ENCODE peak calls at places on chromosome 5, in four cellular contexts. G is HAP-1, K is Panc1, Z is PC-3. F is an unnamed sample.
A peak's percentile ranks its signal among the peaks of the same experiment; 100 is the strongest.

GRCh38 chr5:172920447-172920849 is 38.8 kb upstream of the RPL26L1 start:
- DNase-seq in G (no peak), K (no peak), Z (peak; percentile 80), F (no peak)

GRCh38 chr5:94691947-94692346 is 73.5 kb downstream of the SLF1 start:
- DNase-seq in G (no peak), K (no peak), Z (peak; percentile 32), F (no peak)

GRCh38 chr5:149944666-149945065 is at the start of gene PDE6A:
- DNase-seq in G (no peak), K (no peak), Z (no peak), F (no peak)

GRCh38 chr5:74767579-74767913 is 497 bp downstream of the NSA2 start:
- DNase-seq in G (peak; percentile 61), K (no peak), Z (peak; percentile 25), F (no peak)

GRCh38 chr5:40552981-40553380 is 126.7 kb upstream of the PTGER4 start:
- DNase-seq in G (no peak), K (no peak), Z (peak; percentile 15), F (no peak)

GRCh38 chr5:133992429-133993151 is 12.2 kb downstream of the VDAC1 start:
- DNase-seq in G (no peak), K (no peak), Z (no peak), F (no peak)

GRCh38 chr5:153636713-153637112 is 146.2 kb downstream of the GRIA1 start:
- DNase-seq in G (no peak), K (no peak), Z (no peak), F (no peak)

GRCh38 chr5:98096155-98096554 is 677.3 kb upstream of the RGMB start:
- DNase-seq in G (no peak), K (no peak), Z (peak; percentile 86), F (no peak)

GRCh38 chr5:54516051-54516645 is 1.4 kb upstream of the SNX18 start:
- DNase-seq in G (no peak), K (no peak), Z (no peak), F (no peak)

GRCh38 chr5:57718155-57718554 is 235.5 kb upstream of the ACTBL2 start:
- DNase-seq in G (no peak), K (no peak), Z (peak; percentile 68), F (no peak)

GRCh38 chr5:73311291-73312110 is 137.1 kb downstream of the FOXD1 start:
- DNase-seq in G (peak; percentile 40), K (no peak), Z (peak; percentile 47), F (no peak)

GRCh38 chr5:148807845-148808244 is 18.6 kb upstream of the ADRB2 start:
- DNase-seq in G (no peak), K (no peak), Z (no peak), F (no peak)

GRCh38 chr5:103589416-103590175 is 27.0 kb upstream of the NUDT12 start:
- DNase-seq in G (no peak), K (no peak), Z (no peak), F (no peak)

GRCh38 chr5:125595095-125595494 is 828.1 kb upstream of the GRAMD2B start:
- DNase-seq in G (no peak), K (no peak), Z (no peak), F (peak; percentile 70)

GRCh38 chr5:35129921-35130485 is 82.3 kb upstream of the AGXT2 start:
- DNase-seq in G (no peak), K (no peak), Z (peak; percentile 94), F (no peak)

GRCh38 chr5:95859327-95860060 is 37.0 kb upstream of the GLRX start:
- DNase-seq in G (no peak), K (no peak), Z (peak; percentile 83), F (no peak)

GRCh38 chr5:171201285-171201684 is 107.8 kb upstream of the TLX3 start:
- DNase-seq in G (no peak), K (no peak), Z (no peak), F (no peak)

GRCh38 chr5:171888051-171888481 is 102.4 kb downstream of the SMIM23 start:
- DNase-seq in G (no peak), K (no peak), Z (no peak), F (no peak)

GRCh38 chr5:107389130-107389553 is 281.6 kb downstream of the EFNA5 start:
- DNase-seq in G (no peak), K (peak; percentile 87), Z (peak; percentile 87), F (no peak)

GRCh38 chr5:172929371-172929838 is 29.8 kb upstream of the RPL26L1 start:
- DNase-seq in G (no peak), K (no peak), Z (no peak), F (no peak)

GRCh38 chr5:74595143-74595915 is 45.2 kb downstream of the ENC1 start:
- DNase-seq in G (no peak), K (no peak), Z (no peak), F (no peak)

GRCh38 chr5:132498686-132499271 is 8.2 kb upstream of the IRF1 start:
- DNase-seq in G (no peak), K (no peak), Z (peak; percentile 21), F (peak; percentile 57)

GRCh38 chr5:37211661-37212060 is 37.5 kb downstream of the CPLANE1 start:
- DNase-seq in G (no peak), K (no peak), Z (no peak), F (no peak)

GRCh38 chr5:42870882-42871418 is 59.3 kb upstream of the SELENOP start:
- DNase-seq in G (no peak), K (no peak), Z (peak; percentile 29), F (no peak)

GRCh38 chr5:141958113-141958512 is at the start of gene PCDH12:
- DNase-seq in G (no peak), K (no peak), Z (no peak), F (peak; percentile 70)

GRCh38 chr5:44935262-44935661 is 126.5 kb downstream of the MRPS30 start:
- DNase-seq in G (peak; percentile 52), K (no peak), Z (peak; percentile 42), F (no peak)

GRCh38 chr5:88269222-88269771 is 652 bp upstream of the TMEM161B start:
- DNase-seq in G (peak; percentile 27), K (no peak), Z (peak; percentile 25), F (no peak)

GRCh38 chr5:123732261-123732660 is 220.3 kb downstream of the CSNK1G3 start:
- DNase-seq in G (no peak), K (no peak), Z (no peak), F (no peak)

GRCh38 chr5:56490971-56491468 is 257.9 kb upstream of the ANKRD55 start:
- DNase-seq in G (no peak), K (no peak), Z (peak; percentile 86), F (no peak)

GRCh38 chr5:56993241-56993640 is 41.3 kb upstream of the MIER3 start:
- DNase-seq in G (no peak), K (no peak), Z (no peak), F (no peak)

GRCh38 chr5:2566280-2566679 is 185.2 kb downstream of the IRX2 start:
- DNase-seq in G (no peak), K (no peak), Z (peak; percentile 6), F (no peak)

GRCh38 chr5:100694100-100694499 is 158.9 kb downstream of the FAM174A start:
- DNase-seq in G (no peak), K (no peak), Z (no peak), F (no peak)

GRCh38 chr5:173602423-173602822 is 14.0 kb downstream of the BOD1 start:
- DNase-seq in G (no peak), K (no peak), Z (no peak), F (peak; percentile 71)

GRCh38 chr5:81161012-81161601 is 72.0 kb upstream of the CKMT2 start:
- DNase-seq in G (no peak), K (no peak), Z (no peak), F (no peak)

GRCh38 chr5:180343110-180343845 is 9.9 kb downstream of the GFPT2 start:
- DNase-seq in G (peak; percentile 63), K (no peak), Z (no peak), F (no peak)

GRCh38 chr5:13477118-13477737 is 467.3 kb downstream of the DNAH5 start:
- DNase-seq in G (no peak), K (no peak), Z (peak; percentile 92), F (no peak)

GRCh38 chr5:431001-431710 is 11.8 kb upstream of the EXOC3 start:
- DNase-seq in G (peak; percentile 73), K (no peak), Z (peak; percentile 62), F (no peak)

GRCh38 chr5:160169326-160169725 is 50.1 kb upstream of the PWWP2A start:
- DNase-seq in G (no peak), K (no peak), Z (no peak), F (no peak)

GRCh38 chr5:177309351-177310191 is 2.1 kb downstream of the MXD3 start:
- DNase-seq in G (peak; percentile 87), K (peak; percentile 62), Z (peak; percentile 94), F (no peak)
- H3K4me1 ChIP-seq in G (peaks cover 28% of the 10 kb centered on the region), K (peaks cover 22% of the 10 kb centered on the region), Z (peaks cover 39% of the 10 kb centered on the region), F (no peaks in the 10 kb centered on the region)

GRCh38 chr5:115435065-115435775 is 109.4 kb downstream of the FEM1C start:
- DNase-seq in G (no peak), K (no peak), Z (no peak), F (no peak)
- H3K4me1 ChIP-seq in G (peaks cover 5% of the 10 kb centered on the region), K (no peaks in the 10 kb centered on the region), Z (peaks cover 59% of the 10 kb centered on the region), F (no peaks in the 10 kb centered on the region)

DNA sequence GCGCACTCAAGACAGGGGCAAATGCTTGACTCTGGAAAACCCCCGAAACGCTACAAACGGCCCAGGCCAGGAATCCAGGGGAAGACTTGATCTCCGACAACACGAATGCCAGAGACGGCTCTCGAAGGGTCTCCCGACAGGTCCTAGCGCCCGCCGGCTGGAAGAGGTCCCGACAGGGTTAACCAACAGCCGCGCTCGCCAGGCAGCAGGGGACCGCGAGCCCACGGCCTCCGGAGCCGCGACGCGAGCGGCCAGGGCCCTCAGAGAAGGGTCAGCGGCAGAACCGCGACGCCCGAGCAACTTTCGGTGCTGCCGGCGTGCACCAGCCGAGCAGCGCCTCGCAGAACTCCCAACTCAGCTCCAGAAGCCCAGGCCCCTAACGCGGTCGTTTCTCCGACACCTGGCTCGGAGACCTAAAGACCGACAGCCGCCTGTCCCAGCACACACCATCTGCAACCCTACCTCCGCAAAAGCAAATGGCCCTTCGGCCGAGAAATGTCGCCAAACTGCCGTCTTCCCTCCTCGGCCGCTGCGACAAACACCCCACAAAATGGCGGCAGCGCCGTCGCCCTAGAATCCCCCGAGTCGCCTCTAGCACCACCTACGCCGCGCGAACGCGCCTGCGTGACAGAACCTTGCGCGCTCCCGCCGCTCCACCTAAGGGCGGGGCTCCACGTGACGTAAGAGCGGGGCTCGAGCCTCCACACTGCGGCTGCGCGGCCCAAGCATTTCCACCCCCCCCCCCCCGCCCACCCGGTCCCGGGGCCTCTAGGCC is at the start of gene CLK4:
- DNase-seq in G (peak; percentile 95), K (peak; percentile 68), Z (peak; percentile 95), F (peak; percentile 95)
- H3K4me1 ChIP-seq in G (peaks cover 10% of the 10 kb centered on the region), K (peaks cover 20% of the 10 kb centered on the region), Z (peaks cover 40% of the 10 kb centered on the region), F (peaks cover 32% of the 10 kb centered on the region)

GRCh38 chr5:158705901-158706300 is 393.8 kb downstream of the EBF1 start:
- DNase-seq in G (no peak), K (no peak), Z (no peak), F (no peak)
- H3K4me1 ChIP-seq in G (no peaks in the 10 kb centered on the region), K (no peaks in the 10 kb centered on the region), Z (peaks cover 4% of the 10 kb centered on the region), F (peaks cover 9% of the 10 kb centered on the region)

DNA sequence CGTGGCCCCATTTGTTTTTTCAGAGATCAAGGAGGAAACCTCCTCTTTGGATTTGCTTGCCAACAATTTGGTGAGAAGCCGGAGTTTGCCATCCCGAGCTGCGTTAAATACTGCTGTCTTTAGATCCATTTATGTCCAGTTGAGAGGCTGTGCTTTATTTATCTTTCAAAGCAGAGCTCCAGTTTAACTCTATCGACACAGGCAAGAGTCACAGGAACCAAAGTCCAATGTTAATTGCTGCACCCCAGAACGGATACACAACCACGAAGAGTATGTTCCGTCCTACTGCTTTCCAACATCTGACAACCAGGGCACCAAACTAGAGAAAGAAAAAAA is 1.2 kb downstream of the FEM1C start:
- DNase-seq in G (no peak), K (no peak), Z (no peak), F (no peak)
- H3K4me1 ChIP-seq in G (peaks cover 11% of the 10 kb centered on the region), K (peaks cover 22% of the 10 kb centered on the region), Z (peaks cover 17% of the 10 kb centered on the region), F (peaks cover 40% of the 10 kb centered on the region)

F was measured in right atrium auricular region.